ENCODE peak calls at places on chromosome 20, in six cellular contexts. L is right lobe of liver, R is transverse colon, D is cardiac muscle cell, F is left ventricle myocardium inferior, B is A549. T is an unnamed sample. For H3K4me1, the result is how much of the 10 kb centered on the place peaks cover.

GRCh38 chr20:41701596-41702350 is 83.6 kb upstream of the CHD6 start:
- DNase-seq in L (no peak), R (no peak), D (no peak), F (no peak), B (no peak), T (no peak)

GRCh38 chr20:43238833-43239232 is 49.1 kb upstream of the PTPRT start:
- DNase-seq in L (no peak), R (no peak), D (peak), F (no peak), B (peak), T (no peak)

GRCh38 chr20:36569847-36570429 is 3.5 kb upstream of the TGIF2 start:
- DNase-seq in L (no peak), R (no peak), D (peak), F (no peak), B (no peak), T (peak)

GRCh38 chr20:1280421-1281102 is 14.5 kb downstream of the SNPH start:
- DNase-seq in L (no peak), R (no peak), D (no peak), F (no peak), B (no peak), T (no peak)

GRCh38 chr20:24873015-24873620 is 76.0 kb upstream of the CST7 start:
- DNase-seq in L (no peak), R (no peak), D (no peak), F (no peak), B (no peak), T (no peak)

GRCh38 chr20:50745634-50746137 is 14.3 kb downstream of the PARD6B start:
- DNase-seq in L (no peak), R (peak), D (no peak), F (no peak), B (no peak), T (no peak)

GRCh38 chr20:47318596-47319516 is 37.6 kb downstream of the ZMYND8 start:
- DNase-seq in L (peak), R (peak), D (peak), F (peak), B (peak), T (peak)

GRCh38 chr20:18020931-18021330 is 36.8 kb downstream of the OVOL2 start:
- DNase-seq in L (no peak), R (no peak), D (no peak), F (no peak), B (no peak), T (no peak)

GRCh38 chr20:4873396-4873795 is 127.9 kb downstream of the SLC23A2 start:
- DNase-seq in L (peak), R (no peak), D (no peak), F (no peak), B (no peak), T (no peak)

GRCh38 chr20:36950432-36951197 is 893 bp downstream of the SAMHD1 start:
- DNase-seq in L (peak), R (peak), D (peak), F (peak), B (peak), T (peak)

GRCh38 chr20:17644451-17644850 is 37.6 kb downstream of the RRBP1 start:
- DNase-seq in L (no peak), R (peak), D (no peak), F (no peak), B (no peak), T (no peak)

GRCh38 chr20:14478126-14478525 is 140.7 kb upstream of the FLRT3 start:
- DNase-seq in L (no peak), R (no peak), D (no peak), F (no peak), B (no peak), T (peak)

GRCh38 chr20:11117808-11118528 is 444.2 kb upstream of the JAG1 start:
- DNase-seq in L (no peak), R (no peak), D (peak), F (no peak), B (peak), T (peak)

GRCh38 chr20:44392776-44393607 is 37.5 kb downstream of the HNF4A start:
- DNase-seq in L (peak), R (peak), D (no peak), F (no peak), B (no peak), T (no peak)

GRCh38 chr20:44714701-44715494 is at the start of gene CCN5:
- DNase-seq in L (peak), R (peak), D (peak), F (peak), B (peak), T (peak)

GRCh38 chr20:43936805-43937204 is 22.2 kb downstream of the TOX2 start:
- DNase-seq in L (no peak), R (no peak), D (no peak), F (no peak), B (no peak), T (no peak)

GRCh38 chr20:1302578-1303541 is 26.1 kb downstream of the SDCBP2 start:
- DNase-seq in L (no peak), R (no peak), D (peak), F (no peak), B (no peak), T (no peak)

GRCh38 chr20:54112221-54112884 is 42.0 kb upstream of the BCAS1 start:
- DNase-seq in L (peak), R (peak), D (peak), F (no peak), B (no peak), T (no peak)

GRCh38 chr20:57124800-57125399 is 141.5 kb downstream of the BMP7 start:
- DNase-seq in L (no peak), R (no peak), D (no peak), F (no peak), B (no peak), T (no peak)

GRCh38 chr20:58071991-58072390 is 156.5 kb downstream of the ANKRD60 start:
- DNase-seq in L (no peak), R (no peak), D (no peak), F (no peak), B (no peak), T (no peak)

GRCh38 chr20:10863337-10864060 is 189.7 kb upstream of the JAG1 start:
- DNase-seq in L (no peak), R (no peak), D (peak), F (peak), B (peak), T (peak)

GRCh38 chr20:23244207-23244915 is 106.2 kb upstream of the NXT1 start:
- DNase-seq in L (peak), R (no peak), D (peak), F (no peak), B (no peak), T (peak)

GRCh38 chr20:59402697-59403096 is 102.3 kb downstream of the EDN3 start:
- DNase-seq in L (no peak), R (no peak), D (no peak), F (no peak), B (peak), T (no peak)

GRCh38 chr20:17958326-17959256 is 10.0 kb downstream of the SNX5 start:
- DNase-seq in L (no peak), R (no peak), D (peak), F (no peak), B (no peak), T (peak)

GRCh38 chr20:23265226-23265625 is 85.4 kb upstream of the NXT1 start:
- DNase-seq in L (no peak), R (no peak), D (peak), F (no peak), B (no peak), T (no peak)

GRCh38 chr20:14264869-14265268 is 72.5 kb downstream of the FLRT3 start:
- DNase-seq in L (no peak), R (no peak), D (peak), F (no peak), B (peak), T (peak)

GRCh38 chr20:36454664-36455427 is 86.5 kb upstream of the MYL9 start:
- DNase-seq in L (peak), R (no peak), D (no peak), F (peak), B (no peak), T (no peak)

GRCh38 chr20:4949833-4950178 is 51.5 kb downstream of the SLC23A2 start:
- DNase-seq in L (no peak), R (no peak), D (peak), F (no peak), B (peak), T (peak)

GRCh38 chr20:22341508-22341907 is 242.9 kb downstream of the FOXA2 start:
- DNase-seq in L (no peak), R (no peak), D (peak), F (no peak), B (peak), T (no peak)

GRCh38 chr20:38275815-38276550 is 15.4 kb upstream of the KIAA1755 start:
- DNase-seq in L (peak), R (no peak), D (peak), F (no peak), B (peak), T (peak)

GRCh38 chr20:44856847-44857448 is 28.6 kb upstream of the YWHAB start:
- DNase-seq in L (no peak), R (no peak), D (peak), F (no peak), B (peak), T (no peak)

GRCh38 chr20:63828545-63828944 is 2.5 kb downstream of the ZBTB46 start:
- DNase-seq in L (no peak), R (no peak), D (no peak), F (no peak), B (no peak), T (no peak)

GRCh38 chr20:63829598-63829942 is 1.5 kb downstream of the ZBTB46 start:
- DNase-seq in L (no peak), R (no peak), D (no peak), F (no peak), B (no peak), T (peak)

GRCh38 chr20:63828951-63829350 is 2.1 kb downstream of the ZBTB46 start:
- DNase-seq in L (no peak), R (no peak), D (no peak), F (no peak), B (no peak), T (no peak)

GRCh38 chr20:63830821-63831593 is at the start of gene ZBTB46:
- DNase-seq in L (peak), R (peak), D (peak), F (peak), B (no peak), T (peak)

GRCh38 chr20:63829943-63830820 is 882 bp downstream of the ZBTB46 start:
- DNase-seq in L (no peak), R (no peak), D (no peak), F (no peak), B (no peak), T (peak)
- H3K4me3 ChIP-seq in L (peak), R (peak), D (peak), F (peak), B (peak), T (peak)

GRCh38 chr20:48679603-48680002 is 148.2 kb downstream of the PREX1 start:
- DNase-seq in L (no peak), R (peak), D (no peak), F (no peak), B (peak), T (no peak)

GRCh38 chr20:48681201-48681881 is 146.5 kb downstream of the PREX1 start:
- DNase-seq in L (no peak), R (no peak), D (peak), F (no peak), B (no peak), T (no peak)

GRCh38 chr20:48676795-48677447 is 150.9 kb downstream of the PREX1 start:
- DNase-seq in L (no peak), R (no peak), D (no peak), F (no peak), B (no peak), T (no peak)

GRCh38 chr20:48680650-48681049 is 147.1 kb downstream of the PREX1 start:
- DNase-seq in L (no peak), R (no peak), D (no peak), F (no peak), B (no peak), T (no peak)

GRCh38 chr20:48679011-48679410 is 148.8 kb downstream of the PREX1 start:
- DNase-seq in L (no peak), R (no peak), D (no peak), F (no peak), B (no peak), T (no peak)
- H3K4me1 ChIP-seq in L (under half), R (under half), D (under half), F (under half), B (under half), T (under half)

GRCh38 chr20:3686867-3687321 is 5.1 kb upstream of the ADAM33 start:
- DNase-seq in L (no peak), R (peak), D (peak), F (peak), B (no peak), T (peak)
- H3K4me3 ChIP-seq in L (no peak), R (no peak), D (no peak), F (peak), B (no peak), T (peak)

DNA sequence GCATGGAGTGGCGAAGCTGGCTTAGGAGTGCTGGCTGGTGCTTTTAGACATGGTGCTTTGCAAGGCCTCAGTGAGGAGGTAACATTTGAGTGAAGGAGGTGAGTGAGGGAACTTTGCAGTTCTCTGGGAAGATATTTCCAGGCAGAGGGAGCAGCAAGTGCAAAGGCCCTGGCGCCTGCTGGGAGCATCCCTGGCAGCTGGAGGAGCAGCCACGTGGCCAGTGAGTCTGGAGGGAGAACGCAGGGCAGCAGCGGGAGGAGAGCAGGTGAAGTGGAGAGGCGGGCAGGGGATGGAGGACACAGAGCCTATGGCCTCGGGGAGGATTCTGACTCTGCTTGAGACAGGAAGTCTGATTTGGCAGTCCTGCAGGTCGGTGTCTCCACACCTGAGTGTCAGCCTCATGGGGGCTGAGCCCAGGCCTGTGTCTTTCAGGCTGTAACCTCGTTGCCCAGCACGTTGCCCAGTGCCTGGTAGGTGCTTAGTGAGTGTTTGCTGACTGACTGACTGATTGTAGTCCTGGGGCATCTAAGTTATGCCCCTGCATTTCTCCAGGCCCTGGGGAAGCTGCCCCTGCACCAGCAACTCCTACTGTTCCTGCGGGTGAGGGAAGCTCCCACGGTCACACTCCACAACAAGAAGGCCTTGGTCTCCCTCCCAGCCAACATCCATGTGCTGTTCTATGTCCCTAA is 11.0 kb upstream of the BPIFB4 start:
- DNase-seq in L (no peak), R (no peak), D (no peak), F (no peak), B (no peak), T (no peak)
- H3K4me1 ChIP-seq in L (under half), R (under half), D (under half), F (under half), B (under half), T (under half)